ENCODE peak calls at places on chromosomes 7 and 10, in ten cellular contexts. One of them, this sample, is unnamed.

GRCh38 chr7:22452142-22452763 is 47.7 kb downstream of the STEAP1B start:
- DNase-seq in OCI-LY7: peak; percentile 86
- DNase-seq in H9: peak; percentile 84
- DNase-seq in GM23338: peak; percentile 95
- DNase-seq in nephron progenitor cell: peak; percentile 79
- DNase-seq in fibroblast of the aortic adventitia: peak; percentile 23
- DNase-seq in ovary: no peak
- DNase-seq in endothelial cell: peak; percentile 71
- DNase-seq in HFFc6: no peak
- DNase-seq in body of pancreas: peak; percentile 80
- DNase-seq in this sample: peak; percentile 54

GRCh38 chr10:122510326-122510725 is 49.0 kb downstream of the HTRA1 start:
- DNase-seq in OCI-LY7: no peak
- DNase-seq in H9: no peak
- DNase-seq in GM23338: peak; percentile 27
- DNase-seq in nephron progenitor cell: no peak
- DNase-seq in fibroblast of the aortic adventitia: no peak
- DNase-seq in ovary: no peak
- DNase-seq in endothelial cell: no peak
- DNase-seq in HFFc6: no peak
- DNase-seq in body of pancreas: no peak
- DNase-seq in this sample: no peak

GRCh38 chr10:35379226-35380137 is 43.2 kb downstream of the CCNY start:
- DNase-seq in OCI-LY7: peak; percentile 93
- DNase-seq in H9: no peak
- DNase-seq in GM23338: peak; percentile 67
- DNase-seq in nephron progenitor cell: no peak
- DNase-seq in fibroblast of the aortic adventitia: peak; percentile 87
- DNase-seq in ovary: no peak
- DNase-seq in endothelial cell: peak; percentile 71
- DNase-seq in HFFc6: no peak
- DNase-seq in body of pancreas: no peak
- DNase-seq in this sample: peak; percentile 60

GRCh38 chr7:37901236-37901827 is 15.3 kb downstream of the SFRP4 start:
- DNase-seq in OCI-LY7: peak; percentile 39
- DNase-seq in H9: no peak
- DNase-seq in GM23338: peak; percentile 74
- DNase-seq in nephron progenitor cell: no peak
- DNase-seq in fibroblast of the aortic adventitia: peak; percentile 83
- DNase-seq in ovary: no peak
- DNase-seq in endothelial cell: no peak
- DNase-seq in HFFc6: no peak
- DNase-seq in body of pancreas: no peak
- DNase-seq in this sample: no peak

GRCh38 chr10:51654918-51655317 is 44.5 kb downstream of the CSTF2T start:
- DNase-seq in OCI-LY7: no peak
- DNase-seq in H9: no peak
- DNase-seq in GM23338: no peak
- DNase-seq in nephron progenitor cell: no peak
- DNase-seq in fibroblast of the aortic adventitia: no peak
- DNase-seq in ovary: no peak
- DNase-seq in endothelial cell: no peak
- DNase-seq in HFFc6: no peak
- DNase-seq in body of pancreas: no peak
- DNase-seq in this sample: no peak

GRCh38 chr10:118732253-118733194 is 22.2 kb downstream of the CACUL1 start:
- DNase-seq in OCI-LY7: no peak
- DNase-seq in H9: no peak
- DNase-seq in GM23338: no peak
- DNase-seq in nephron progenitor cell: no peak
- DNase-seq in fibroblast of the aortic adventitia: no peak
- DNase-seq in ovary: no peak
- DNase-seq in endothelial cell: no peak
- DNase-seq in HFFc6: no peak
- DNase-seq in body of pancreas: no peak
- DNase-seq in this sample: no peak

GRCh38 chr7:152674860-152675760 is 831 bp downstream of the XRCC2 start:
- DNase-seq in OCI-LY7: peak; percentile 54
- DNase-seq in H9: no peak
- DNase-seq in GM23338: peak; percentile 55
- DNase-seq in nephron progenitor cell: peak; percentile 11
- DNase-seq in fibroblast of the aortic adventitia: peak; percentile 9
- DNase-seq in ovary: no peak
- DNase-seq in endothelial cell: no peak
- DNase-seq in HFFc6: no peak
- DNase-seq in body of pancreas: no peak
- DNase-seq in this sample: no peak

GRCh38 chr7:108311446-108312168 is 144.6 kb downstream of the NRCAM start:
- DNase-seq in OCI-LY7: no peak
- DNase-seq in H9: no peak
- DNase-seq in GM23338: no peak
- DNase-seq in nephron progenitor cell: no peak
- DNase-seq in fibroblast of the aortic adventitia: peak; percentile 78
- DNase-seq in ovary: no peak
- DNase-seq in endothelial cell: no peak
- DNase-seq in HFFc6: no peak
- DNase-seq in body of pancreas: no peak
- DNase-seq in this sample: peak; percentile 28

DNA sequence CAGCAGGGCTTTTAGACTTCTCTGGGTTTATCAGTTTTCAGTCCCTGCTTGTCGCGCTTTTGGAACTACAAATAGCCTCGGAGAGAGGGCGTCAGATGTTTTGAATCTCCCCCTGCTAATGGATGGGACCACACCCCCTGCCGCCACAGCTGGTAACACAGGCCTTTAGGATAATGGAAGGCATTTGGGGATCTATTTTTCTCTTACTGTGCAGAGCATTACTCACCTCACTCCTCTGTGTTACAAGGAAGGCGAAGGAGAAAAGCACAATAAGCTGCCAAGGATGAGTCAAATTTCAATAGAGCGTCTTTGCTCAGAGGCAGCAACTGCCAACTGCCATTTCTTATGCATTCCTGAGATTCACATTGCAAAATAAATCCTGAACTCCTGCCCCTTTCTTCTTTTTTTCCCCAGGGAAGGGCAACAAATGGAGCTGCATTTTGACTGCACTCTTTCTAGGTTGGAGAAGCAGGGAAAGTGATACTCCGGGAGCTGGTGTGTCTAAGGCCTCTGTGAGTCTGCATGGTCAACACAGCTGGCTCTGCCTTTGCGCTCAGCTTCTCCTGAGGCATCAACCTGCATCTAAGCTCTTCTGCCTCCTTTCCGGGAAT is 31.5 kb upstream of the SMNDC1 start:
- DNase-seq in OCI-LY7: no peak
- DNase-seq in H9: peak; percentile 46
- DNase-seq in GM23338: peak; percentile 64
- DNase-seq in nephron progenitor cell: no peak
- DNase-seq in fibroblast of the aortic adventitia: peak; percentile 99
- DNase-seq in ovary: peak; percentile 24
- DNase-seq in endothelial cell: no peak
- DNase-seq in HFFc6: peak; percentile 96
- DNase-seq in body of pancreas: no peak
- DNase-seq in this sample: no peak
- TF ChIP-seq CTCF in OCI-LY7: no peak
- TF ChIP-seq CTCF in H9: peak; percentile 31
- TF ChIP-seq CTCF in GM23338: no peak
- TF ChIP-seq CTCF in nephron progenitor cell: no peak
- TF ChIP-seq CTCF in fibroblast of the aortic adventitia: peak; percentile 63
- TF ChIP-seq CTCF in ovary: no peak
- TF ChIP-seq CTCF in endothelial cell: no peak
- TF ChIP-seq CTCF in HFFc6: peak; percentile 68
- TF ChIP-seq CTCF in body of pancreas: no peak
- TF ChIP-seq CTCF in this sample: no peak

DNA sequence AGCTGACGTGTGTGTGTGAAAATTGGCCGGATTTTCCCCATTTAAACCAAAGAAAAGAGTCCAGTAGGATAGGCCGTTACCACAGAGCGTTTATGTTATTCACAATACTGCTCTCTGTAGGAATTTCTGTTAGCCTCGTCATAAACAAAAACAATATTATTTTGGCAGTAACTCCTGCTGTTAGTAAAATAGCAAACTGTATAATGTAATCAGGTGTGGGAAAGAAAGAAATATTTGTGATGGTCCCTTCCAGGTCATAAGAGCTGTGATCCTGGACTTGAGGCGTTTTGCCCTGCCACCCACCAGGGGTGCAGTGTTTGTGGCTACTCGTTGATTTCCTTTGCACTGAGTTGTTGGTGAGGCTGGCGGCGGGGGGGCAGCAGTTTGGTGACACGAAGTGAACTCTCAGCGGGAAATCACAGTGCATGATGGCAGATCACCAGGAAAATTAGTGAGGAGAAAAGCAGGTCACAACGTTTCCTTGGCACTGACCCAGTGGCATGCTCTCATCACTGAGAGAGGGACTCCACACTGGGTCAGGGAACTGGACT is 2.8 kb downstream of the EEPD1 start:
- DNase-seq in OCI-LY7: peak; percentile 7
- DNase-seq in H9: no peak
- DNase-seq in GM23338: peak; percentile 34
- DNase-seq in nephron progenitor cell: peak; percentile 33
- DNase-seq in fibroblast of the aortic adventitia: no peak
- DNase-seq in ovary: peak; percentile 38
- DNase-seq in endothelial cell: peak; percentile 14
- DNase-seq in HFFc6: no peak
- DNase-seq in body of pancreas: peak; percentile 73
- DNase-seq in this sample: no peak
- TF ChIP-seq CTCF in OCI-LY7: no peak
- TF ChIP-seq CTCF in H9: no peak
- TF ChIP-seq CTCF in GM23338: peak; percentile 13
- TF ChIP-seq CTCF in nephron progenitor cell: no peak
- TF ChIP-seq CTCF in fibroblast of the aortic adventitia: no peak
- TF ChIP-seq CTCF in ovary: no peak
- TF ChIP-seq CTCF in endothelial cell: no peak
- TF ChIP-seq CTCF in HFFc6: no peak
- TF ChIP-seq CTCF in body of pancreas: no peak
- TF ChIP-seq CTCF in this sample: no peak

GRCh38 chr10:103057980-103058568 is 135.0 kb downstream of the NT5C2 start:
- DNase-seq in OCI-LY7: no peak
- DNase-seq in H9: no peak
- DNase-seq in GM23338: no peak
- DNase-seq in nephron progenitor cell: no peak
- DNase-seq in fibroblast of the aortic adventitia: no peak
- DNase-seq in ovary: no peak
- DNase-seq in endothelial cell: no peak
- DNase-seq in HFFc6: peak; percentile 19
- DNase-seq in body of pancreas: no peak
- DNase-seq in this sample: no peak

GRCh38 chr10:103067484-103067883 is 125.6 kb downstream of the NT5C2 start:
- DNase-seq in OCI-LY7: no peak
- DNase-seq in H9: no peak
- DNase-seq in GM23338: no peak
- DNase-seq in nephron progenitor cell: no peak
- DNase-seq in fibroblast of the aortic adventitia: no peak
- DNase-seq in ovary: no peak
- DNase-seq in endothelial cell: no peak
- DNase-seq in HFFc6: no peak
- DNase-seq in body of pancreas: no peak
- DNase-seq in this sample: no peak

GRCh38 chr10:103066141-103067098 is 126.7 kb downstream of the NT5C2 start:
- DNase-seq in OCI-LY7: no peak
- DNase-seq in H9: no peak
- DNase-seq in GM23338: no peak
- DNase-seq in nephron progenitor cell: no peak
- DNase-seq in fibroblast of the aortic adventitia: no peak
- DNase-seq in ovary: no peak
- DNase-seq in endothelial cell: no peak
- DNase-seq in HFFc6: no peak
- DNase-seq in body of pancreas: no peak
- DNase-seq in this sample: no peak

GRCh38 chr10:103067951-103068350 is 125.1 kb downstream of the NT5C2 start:
- DNase-seq in OCI-LY7: no peak
- DNase-seq in H9: no peak
- DNase-seq in GM23338: no peak
- DNase-seq in nephron progenitor cell: no peak
- DNase-seq in fibroblast of the aortic adventitia: no peak
- DNase-seq in ovary: no peak
- DNase-seq in endothelial cell: no peak
- DNase-seq in HFFc6: no peak
- DNase-seq in body of pancreas: no peak
- DNase-seq in this sample: no peak

DNA sequence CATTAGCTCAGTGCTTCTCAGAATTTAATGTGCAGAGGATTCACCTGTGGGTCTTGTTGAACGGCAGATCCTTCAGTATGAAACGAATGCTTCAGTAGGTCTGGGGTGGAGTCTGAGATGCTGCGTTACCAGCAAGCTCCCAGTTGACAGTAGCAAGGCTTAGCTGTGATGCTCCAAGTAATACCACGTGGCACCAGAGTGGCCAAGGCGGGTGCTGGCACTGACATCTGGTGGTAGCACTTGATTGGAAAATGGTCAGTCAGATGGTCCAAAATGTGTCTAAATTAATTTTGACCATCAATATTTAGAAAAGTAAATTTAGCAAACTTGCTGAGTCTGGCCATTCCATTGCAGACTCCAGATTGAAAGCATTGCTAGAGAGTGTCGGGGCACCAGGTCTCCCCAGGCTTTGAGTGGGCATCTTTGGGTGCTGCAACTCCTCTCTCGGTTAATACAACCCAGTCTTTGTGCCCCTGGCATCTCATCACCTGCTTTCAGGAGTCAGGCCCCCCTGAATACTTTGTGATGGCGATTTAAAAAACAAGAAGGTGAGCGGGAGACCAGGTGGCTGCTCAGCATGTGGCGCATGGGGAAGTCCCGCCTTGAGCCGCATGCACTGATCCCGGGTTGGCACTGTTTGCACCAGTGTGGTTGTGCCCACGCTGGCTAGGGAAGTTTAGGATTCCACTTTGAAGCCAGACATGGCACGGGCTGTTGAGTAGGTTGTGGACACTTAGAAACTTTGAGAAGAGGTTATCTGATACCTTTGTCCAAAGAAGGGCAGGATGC is 130.0 kb downstream of the NT5C2 start:
- DNase-seq in OCI-LY7: no peak
- DNase-seq in H9: no peak
- DNase-seq in GM23338: no peak
- DNase-seq in nephron progenitor cell: no peak
- DNase-seq in fibroblast of the aortic adventitia: no peak
- DNase-seq in ovary: no peak
- DNase-seq in endothelial cell: no peak
- DNase-seq in HFFc6: no peak
- DNase-seq in body of pancreas: no peak
- DNase-seq in this sample: no peak
- TF ChIP-seq CTCF in OCI-LY7: peak; percentile 39
- TF ChIP-seq CTCF in H9: peak; percentile 40
- TF ChIP-seq CTCF in GM23338: no peak
- TF ChIP-seq CTCF in nephron progenitor cell: no peak
- TF ChIP-seq CTCF in fibroblast of the aortic adventitia: no peak
- TF ChIP-seq CTCF in ovary: no peak
- TF ChIP-seq CTCF in endothelial cell: peak; percentile 19
- TF ChIP-seq CTCF in HFFc6: peak; percentile 59
- TF ChIP-seq CTCF in body of pancreas: no peak
- TF ChIP-seq CTCF in this sample: no peak

DNA sequence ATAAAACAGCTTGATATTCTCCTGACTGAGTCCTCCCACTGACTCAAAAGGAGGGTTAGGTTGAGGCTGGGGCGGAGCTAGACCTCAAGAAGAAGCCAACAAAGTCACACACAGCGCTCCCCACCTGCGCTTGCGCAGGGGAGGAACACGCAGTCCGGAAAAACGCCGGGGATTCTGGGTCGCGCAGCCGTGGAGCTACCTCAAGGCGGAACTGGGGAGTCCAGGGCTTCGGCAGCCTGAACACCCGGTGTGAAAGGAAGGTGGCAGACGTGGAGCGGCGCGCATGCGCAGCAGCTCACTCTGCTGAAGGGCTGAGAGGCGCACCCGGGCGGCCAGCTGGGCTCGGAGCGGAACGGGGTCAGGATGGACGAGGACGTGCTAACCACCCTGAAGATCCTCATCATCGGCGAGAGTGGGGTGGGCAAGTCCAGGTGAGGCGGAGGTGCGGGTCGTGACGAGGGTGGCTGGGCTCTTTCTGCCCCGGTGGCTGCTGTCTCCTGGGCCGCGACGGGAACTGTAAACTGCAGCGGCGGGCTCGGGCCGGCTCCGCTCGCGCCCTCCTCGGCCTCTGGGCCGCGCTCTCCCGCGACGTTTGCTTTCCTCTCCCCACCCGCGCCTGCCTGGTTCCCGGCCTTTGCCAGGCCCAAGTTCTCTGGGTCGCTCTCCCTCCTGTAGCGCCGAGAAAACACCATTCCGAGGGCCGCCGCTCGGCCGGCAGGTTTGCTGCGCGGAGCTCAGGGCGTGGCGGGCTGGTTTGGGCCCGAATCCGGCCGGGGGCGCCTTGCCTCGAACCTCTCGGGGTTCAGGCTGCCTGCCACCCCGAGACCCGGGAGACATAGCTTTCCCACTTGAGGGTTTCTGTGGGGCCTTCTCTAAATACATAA is at the start of gene RAB18:
- DNase-seq in OCI-LY7: peak; percentile 99
- DNase-seq in H9: peak; percentile 98
- DNase-seq in GM23338: peak; percentile 95
- DNase-seq in nephron progenitor cell: peak; percentile 95
- DNase-seq in fibroblast of the aortic adventitia: peak; percentile 99
- DNase-seq in ovary: peak; percentile 98
- DNase-seq in endothelial cell: peak; percentile 93
- DNase-seq in HFFc6: peak; percentile 98
- DNase-seq in body of pancreas: peak; percentile 97
- DNase-seq in this sample: peak; percentile 92
- TF ChIP-seq CTCF in OCI-LY7: peak; percentile 38
- TF ChIP-seq CTCF in H9: no peak
- TF ChIP-seq CTCF in GM23338: no peak
- TF ChIP-seq CTCF in nephron progenitor cell: no peak
- TF ChIP-seq CTCF in fibroblast of the aortic adventitia: peak; percentile 7
- TF ChIP-seq CTCF in ovary: no peak
- TF ChIP-seq CTCF in endothelial cell: no peak
- TF ChIP-seq CTCF in HFFc6: peak; percentile 18
- TF ChIP-seq CTCF in body of pancreas: no peak
- TF ChIP-seq CTCF in this sample: no peak

This sample was measured in GM13977.